ENCODE peak calls at places on chromosomes 11 and 22, in four cellular contexts. P, C, I and L are unnamed samples.

GRCh38 chr11:64931290-64931689 is 4.4 kb downstream of the GPHA2 start:
- DNase-seq in P (no peak), C (no peak), I (no peak), L (no peak)

GRCh38 chr11:33116535-33116934 is 44.7 kb downstream of the CSTF3 start:
- DNase-seq in P (no peak), C (no peak), I (no peak), L (no peak)

GRCh38 chr11:77407613-77408012 is 66.3 kb downstream of the PAK1 start:
- DNase-seq in P (peak), C (no peak), I (peak), L (peak)

GRCh38 chr11:12693485-12694181 is 19.4 kb downstream of the TEAD1 start:
- DNase-seq in P (no peak), C (no peak), I (peak), L (peak)

GRCh38 chr11:22244986-22245592 is 52.2 kb downstream of the ANO5 start:
- DNase-seq in P (peak), C (no peak), I (peak), L (no peak)

GRCh38 chr11:57566035-57566504 is 1.4 kb downstream of the UBE2L6 start:
- DNase-seq in P (no peak), C (no peak), I (peak), L (peak)

GRCh38 chr11:68038718-68039525 is at the start of gene TCIRG1:
- DNase-seq in P (peak), C (no peak), I (peak), L (peak)

GRCh38 chr11:17543574-17544180 is 539 bp downstream of the USH1C start:
- DNase-seq in P (no peak), C (no peak), I (no peak), L (no peak)

GRCh38 chr11:16372355-16372754 is 16.0 kb upstream of the SOX6 start:
- DNase-seq in P (no peak), C (no peak), I (no peak), L (no peak)

GRCh38 chr22:24027389-24027980 is 16.4 kb downstream of the CABIN1 start:
- DNase-seq in P (no peak), C (no peak), I (no peak), L (no peak)

GRCh38 chr11:100827934-100828661 is 141.0 kb downstream of the ARHGAP42 start:
- DNase-seq in P (no peak), C (no peak), I (peak), L (peak)

GRCh38 chr22:48099671-48100070 is 1337.2 kb downstream of the TBC1D22A start:
- DNase-seq in P (no peak), C (no peak), I (no peak), L (no peak)

GRCh38 chr11:15145635-15146034 is 30.9 kb downstream of the INSC start:
- DNase-seq in P (no peak), C (no peak), I (no peak), L (no peak)

GRCh38 chr11:62556102-62556871 is 9.7 kb upstream of the AHNAK start:
- DNase-seq in P (peak), C (no peak), I (peak), L (peak)

GRCh38 chr11:119091083-119091650 is 6.5 kb downstream of the HMBS start:
- DNase-seq in P (no peak), C (no peak), I (no peak), L (no peak)

GRCh38 chr11:35617316-35617686 is 959 bp upstream of the FJX1 start:
- DNase-seq in P (no peak), C (no peak), I (no peak), L (no peak)